ENCODE peak calls at places on chromosomes 2 and 18, in seven cellular contexts. S is CD8-positive, alpha-beta memory T cell; B is body of pancreas; C is KG1; L is RWPE1; J is AG10803; Z is skeletal muscle cell. D is an unnamed sample.

GRCh38 chr2:241577413-241578122 is 19.0 kb downstream of the BOK start:
- DNase-seq in J (peak; percentile 51), L (no peak), Z (no peak), S (no peak), B (no peak), C (no peak), D (no peak)

GRCh38 chr2:205706769-205707375 is 24.6 kb downstream of the NRP2 start:
- DNase-seq in J (peak; percentile 86), L (no peak), B (peak; percentile 37), C (peak; percentile 56), S (no peak), Z (peak; percentile 84), D (no peak)

GRCh38 chr2:21787931-21788330 is 664.2 kb downstream of the TDRD15 start:
- DNase-seq in B (no peak), J (no peak), C (no peak), Z (no peak), L (no peak), S (no peak), D (no peak)

GRCh38 chr2:237858294-237859081 is 935 bp upstream of the RAMP1 start:
- DNase-seq in S (no peak), L (peak; percentile 80), Z (peak; percentile 73), C (peak; percentile 41), B (peak; percentile 85), J (peak; percentile 89), D (peak; percentile 87)

GRCh38 chr2:28004086-28004485 is 113.6 kb downstream of the BABAM2 start:
- DNase-seq in J (peak; percentile 77), B (no peak), C (no peak), L (peak; percentile 50), Z (peak; percentile 83), S (no peak), D (peak; percentile 37)

GRCh38 chr18:1467461-1467964 is 562.8 kb downstream of the ADCYAP1 start:
- DNase-seq in B (no peak), S (no peak), Z (no peak), L (no peak), J (no peak), C (no peak), D (no peak)

GRCh38 chr2:33377048-33377447 is 99.4 kb upstream of the RASGRP3 start:
- DNase-seq in C (no peak), Z (no peak), B (no peak), J (peak; percentile 65), L (no peak), S (no peak), D (no peak)

GRCh38 chr2:218329826-218330651 is 26.6 kb upstream of the CATIP start:
- DNase-seq in J (no peak), B (no peak), Z (no peak), L (no peak), S (no peak), C (no peak), D (no peak)

GRCh38 chr18:45254683-45255082 is 360.6 kb upstream of the SLC14A2 start:
- DNase-seq in S (no peak), Z (no peak), C (no peak), L (no peak), J (peak; percentile 87), B (no peak), D (no peak)

GRCh38 chr2:10561636-10562035 is 113.5 kb upstream of the ODC1 start:
- DNase-seq in J (no peak), L (no peak), S (no peak), Z (no peak), C (no peak), B (no peak), D (no peak)

GRCh38 chr18:49753643-49754042 is 59.7 kb downstream of the ACAA2 start:
- DNase-seq in B (no peak), Z (no peak), J (no peak), S (no peak), C (no peak), L (no peak), D (no peak)

GRCh38 chr2:176020400-176020799 is 18.3 kb upstream of the LNPK start:
- DNase-seq in B (no peak), S (no peak), L (no peak), J (no peak), Z (no peak), C (no peak), D (no peak)

GRCh38 chr2:42110287-42110973 is 58.7 kb upstream of the EML4 start:
- DNase-seq in C (no peak), S (no peak), J (peak; percentile 82), B (peak; percentile 46), Z (no peak), L (no peak), D (no peak)

GRCh38 chr2:121888189-121888557 is 132.7 kb downstream of the TSN start:
- DNase-seq in L (peak; percentile 53), J (no peak), S (no peak), Z (no peak), C (no peak), B (no peak), D (no peak)

GRCh38 chr2:219731173-219731572 is 103.7 kb downstream of the SLC4A3 start:
- DNase-seq in L (no peak), Z (no peak), B (no peak), C (no peak), J (no peak), S (no peak), D (no peak)

GRCh38 chr2:32572737-32573136 is 55.1 kb upstream of the TTC27 start:
- DNase-seq in Z (no peak), C (no peak), B (no peak), L (no peak), J (no peak), S (no peak), D (no peak)

GRCh38 chr2:102771114-102771513 is 9.3 kb downstream of the TMEM182 start:
- DNase-seq in C (no peak), B (no peak), J (no peak), L (no peak), Z (no peak), S (no peak), D (no peak)

GRCh38 chr2:139946690-139947089 is 1166.5 kb upstream of the NXPH2 start:
- DNase-seq in Z (no peak), S (no peak), B (no peak), J (no peak), L (no peak), C (no peak), D (no peak)

GRCh38 chr2:16525265-16525887 is 140.3 kb downstream of the CYRIA start:
- DNase-seq in S (no peak), B (no peak), L (peak; percentile 27), Z (no peak), C (no peak), J (no peak), D (no peak)

GRCh38 chr2:180776924-180777323 is 203.5 kb upstream of the UBE2E3 start:
- DNase-seq in L (no peak), J (peak; percentile 21), B (no peak), S (no peak), Z (no peak), C (no peak), D (no peak)

GRCh38 chr2:26457241-26457666 is 20.7 kb downstream of the OTOF start:
- DNase-seq in L (no peak), J (no peak), Z (no peak), C (no peak), B (no peak), S (no peak), D (no peak)

GRCh38 chr2:43473767-43474166 is 122.1 kb downstream of the THADA start:
- DNase-seq in S (no peak), B (no peak), C (no peak), J (no peak), Z (no peak), L (no peak), D (no peak)

GRCh38 chr2:231348173-231348572 is 47.3 kb upstream of the B3GNT7 start:
- DNase-seq in L (no peak), J (peak; percentile 67), C (no peak), S (no peak), Z (no peak), B (no peak), D (no peak)

GRCh38 chr2:88016948-88017779 is 817 bp upstream of the RNU2-63P start:
- DNase-seq in C (no peak), Z (no peak), L (peak; percentile 79), S (peak; percentile 51), J (no peak), B (peak; percentile 71), D (no peak)

GRCh38 chr2:147275943-147276342 is 568.9 kb upstream of the ACVR2A start:
- DNase-seq in S (no peak), Z (no peak), L (no peak), J (no peak), B (no peak), C (no peak), D (no peak)

GRCh38 chr2:172084734-172085459 is 410 bp upstream of the DLX1 start:
- DNase-seq in J (peak; percentile 97), C (peak; percentile 67), S (peak; percentile 45), L (peak; percentile 93), B (peak; percentile 62), Z (peak; percentile 89), D (peak; percentile 94)

GRCh38 chr2:60875520-60875919 is 5.9 kb upstream of the REL start:
- DNase-seq in L (no peak), S (no peak), B (no peak), C (no peak), J (no peak), Z (no peak), D (no peak)

GRCh38 chr2:72211777-72212515 is 64.3 kb upstream of the CYP26B1 start:
- DNase-seq in L (no peak), S (no peak), Z (no peak), C (no peak), J (peak; percentile 80), B (no peak), D (no peak)

GRCh38 chr2:177691177-177691576 is 298.6 kb downstream of the AGPS start:
- DNase-seq in B (no peak), C (no peak), S (no peak), J (no peak), Z (no peak), L (no peak), D (no peak)

GRCh38 chr18:23238651-23239349 is 103.5 kb downstream of the CABLES1 start:
- DNase-seq in L (no peak), Z (no peak), J (peak; percentile 66), B (no peak), C (no peak), S (no peak), D (no peak)

GRCh38 chr2:239935789-239936758 is 89.1 kb downstream of the NDUFA10 start:
- DNase-seq in J (no peak), S (no peak), L (no peak), C (no peak), Z (no peak), B (no peak), D (no peak)

GRCh38 chr2:232340171-232340935 is 38.2 kb upstream of the ALPP start:
- DNase-seq in S (no peak), J (no peak), Z (no peak), L (no peak), C (no peak), B (no peak), D (no peak)

GRCh38 chr18:70228546-70228945 is 23.1 kb upstream of the RTTN start:
- DNase-seq in Z (no peak), C (no peak), B (no peak), L (no peak), S (no peak), J (no peak), D (no peak)

GRCh38 chr2:204897561-204897960 is 352.3 kb downstream of the PARD3B start:
- DNase-seq in Z (no peak), L (no peak), J (no peak), B (no peak), C (no peak), S (no peak), D (no peak)